ENCODE peak calls at places on chromosomes 13 and 19, in five cellular contexts. A is SK-N-SH, T is neuronal stem cell, O is HS-27A, B is tibial nerve. U is an unnamed sample.

GRCh38 chr13:89401209-89401810 is 1730.1 kb downstream of the SLITRK5 start:
- DNase-seq in T (no peak), A (no peak), O (no peak), B (no peak), U (peak; percentile 1)

GRCh38 chr13:34620073-34620858 is 321.8 kb upstream of the NBEA start:
- DNase-seq in T (no peak), B (no peak), O (no peak), A (peak; percentile 37), U (no peak)

GRCh38 chr13:104936304-104936703 is 1599.2 kb downstream of the EFNB2 start:
- DNase-seq in T (no peak), A (no peak), O (no peak), B (no peak), U (no peak)

GRCh38 chr19:40542197-40542859 is 34.3 kb upstream of the SHKBP1 start:
- DNase-seq in T (no peak), A (peak; percentile 60), B (no peak), O (no peak), U (no peak)

GRCh38 chr19:7679017-7679720 is 1.5 kb upstream of the TRAPPC5 start:
- DNase-seq in A (peak; percentile 57), B (no peak), T (no peak), O (no peak), U (no peak)

GRCh38 chr13:28340272-28340793 is 154.6 kb downstream of the FLT1 start:
- DNase-seq in T (no peak), O (no peak), A (no peak), B (no peak), U (no peak)

GRCh38 chr19:6866646-6867255 is 20.6 kb upstream of the ADGRE1 start:
- DNase-seq in B (no peak), T (no peak), A (no peak), O (no peak), U (no peak)

GRCh38 chr13:99214232-99214631 is 13.6 kb downstream of the UBAC2 start:
- DNase-seq in T (no peak), B (no peak), A (no peak), O (no peak), U (no peak)

GRCh38 chr19:14061081-14061749 is 661 bp downstream of the PALM3 start:
- DNase-seq in T (no peak), A (peak; percentile 10), B (no peak), O (no peak), U (no peak)

GRCh38 chr19:16111160-16111908 is at the start of gene RAB8A:
- DNase-seq in A (peak; percentile 99), B (peak; percentile 98), O (peak; percentile 92), T (peak; percentile 99), U (peak; percentile 70)

GRCh38 chr19:38285567-38285966 is 18.5 kb upstream of the C19orf33 start:
- DNase-seq in O (no peak), A (no peak), B (no peak), T (no peak), U (no peak)

GRCh38 chr13:77810430-77810829 is 108.2 kb downstream of the EDNRB start:
- DNase-seq in B (no peak), O (no peak), A (peak; percentile 23), T (no peak), U (no peak)

U was measured in glomerular endothelial cell.